ENCODE peak calls at places on chromosomes 6 and 20, in ten cellular contexts. E is spleen, J is Peyer's patch, N is ovary, K is heart right ventricle, L is breast epithelium, Y is MM.1S, A is tibial artery, C is aorta, U is H1. M is an unnamed sample. For H3K9me3, H3K36me3 and H3K27me3, the result is how much of the 10 kb centered on the place peaks cover.

GRCh38 chr20:63735859-63736718 is at the start of gene LIME1:
- DNase-seq in U (peak), Y (peak), N (peak), E (peak), K (no peak), C (peak), J (peak), L (no peak), A (peak), M (peak)

GRCh38 chr6:40642190-40642589 is 55.0 kb upstream of the LRFN2 start:
- DNase-seq in A (no peak), J (no peak), C (no peak), Y (no peak), E (no peak), N (no peak), K (no peak), U (no peak), L (no peak), M (no peak)

GRCh38 chr6:150086026-150086425 is 17.1 kb upstream of the ULBP3 start:
- DNase-seq in K (no peak), U (no peak), L (no peak), J (no peak), N (no peak), Y (no peak), A (no peak), E (no peak), C (no peak), M (no peak)

GRCh38 chr6:7389451-7390217 is at the start of the genes CAGE1 and RIOK1:
- DNase-seq in C (peak), Y (peak), L (peak), E (peak), U (peak), J (peak), N (peak), K (peak), A (peak), M (peak)

GRCh38 chr6:70709826-70710225 is 42.1 kb downstream of the SMAP1 start:
- DNase-seq in U (no peak), K (no peak), E (no peak), N (no peak), J (no peak), C (no peak), L (no peak), Y (no peak), A (no peak), M (no peak)

GRCh38 chr6:135295085-135295484 is 114.0 kb downstream of the MYB start:
- DNase-seq in E (no peak), U (no peak), L (no peak), A (no peak), K (no peak), Y (no peak), N (no peak), C (no peak), J (no peak), M (no peak)

GRCh38 chr20:63073738-63074065 is 66.9 kb upstream of the BHLHE23 start:
- DNase-seq in U (no peak), N (no peak), J (no peak), Y (no peak), L (no peak), K (peak), E (peak), C (no peak), A (no peak), M (peak)

GRCh38 chr6:53090576-53090975 is 25.4 kb downstream of the FBXO9 start:
- DNase-seq in A (no peak), U (no peak), N (no peak), Y (no peak), K (no peak), C (no peak), L (no peak), E (no peak), J (no peak), M (no peak)

GRCh38 chr6:119284861-119285521 is 64.6 kb downstream of the MAN1A1 start:
- DNase-seq in Y (peak), J (no peak), A (no peak), N (no peak), K (no peak), U (peak), E (no peak), L (no peak), C (no peak), M (no peak)

GRCh38 chr6:107290491-107290890 is 168.9 kb downstream of the PDSS2 start:
- DNase-seq in C (no peak), U (no peak), J (no peak), N (no peak), K (no peak), E (no peak), L (no peak), A (no peak), Y (no peak), M (no peak)

GRCh38 chr6:82246802-82247633 is 526 bp downstream of the IBTK start:
- DNase-seq in J (peak), N (no peak), U (no peak), A (no peak), K (peak), E (no peak), C (peak), Y (peak), L (peak), M (no peak)

GRCh38 chr6:105781248-105781647 is 304.9 kb upstream of the PRDM1 start:
- DNase-seq in E (no peak), C (no peak), N (no peak), A (no peak), J (no peak), L (no peak), K (no peak), Y (no peak), U (no peak), M (no peak)

GRCh38 chr20:48787861-48788375 is 39.9 kb downstream of the PREX1 start:
- DNase-seq in A (no peak), N (no peak), U (no peak), J (no peak), K (no peak), Y (no peak), C (peak), E (peak), L (no peak), M (peak)

GRCh38 chr6:126804255-126805064 is 314.0 kb upstream of the RSPO3 start:
- DNase-seq in K (no peak), A (no peak), J (no peak), N (no peak), Y (peak), U (no peak), E (no peak), L (no peak), C (no peak), M (no peak)

GRCh38 chr6:137246164-137246563 is 27.0 kb upstream of the IFNGR1 start:
- DNase-seq in N (no peak), K (no peak), L (no peak), J (no peak), C (no peak), U (no peak), A (no peak), E (no peak), Y (no peak), M (no peak)

GRCh38 chr6:128135325-128135724 is 234.5 kb upstream of the THEMIS start:
- DNase-seq in J (no peak), K (no peak), A (no peak), L (no peak), U (no peak), Y (peak), E (no peak), C (no peak), N (no peak), M (no peak)

GRCh38 chr6:17115251-17116089 is 13.6 kb downstream of the STMND1 start:
- DNase-seq in K (no peak), L (no peak), N (no peak), Y (no peak), U (no peak), J (no peak), E (no peak), C (no peak), A (no peak), M (no peak)

GRCh38 chr6:158529629-158530028 is 30.3 kb upstream of the TMEM181 start:
- DNase-seq in Y (no peak), E (no peak), A (peak), L (no peak), K (no peak), C (no peak), J (no peak), U (no peak), N (no peak), M (no peak)

GRCh38 chr20:39333211-39333610 is 371.1 kb downstream of the DHX35 start:
- DNase-seq in C (no peak), Y (no peak), N (no peak), L (no peak), E (no peak), K (no peak), U (no peak), A (no peak), J (no peak), M (no peak)

GRCh38 chr20:33793011-33793931 is 17.9 kb upstream of the CHMP4B start:
- DNase-seq in E (peak), L (no peak), J (no peak), A (no peak), N (no peak), U (no peak), K (peak), Y (no peak), C (no peak), M (no peak)

GRCh38 chr20:43490038-43490437 is 17.5 kb upstream of the L3MBTL1 start:
- DNase-seq in N (no peak), L (no peak), A (no peak), K (no peak), U (no peak), Y (no peak), C (no peak), E (no peak), J (no peak), M (no peak)

GRCh38 chr6:157613011-157613522 is 210.0 kb upstream of the SNX9 start:
- DNase-seq in U (no peak), J (no peak), A (no peak), K (no peak), E (no peak), Y (no peak), L (no peak), C (no peak), N (no peak), M (no peak)

GRCh38 chr20:62142252-62143117 is 709 bp downstream of the PSMA7 start:
- DNase-seq in N (peak), K (no peak), Y (peak), E (peak), U (no peak), C (no peak), A (no peak), L (no peak), J (peak), M (no peak)

GRCh38 chr20:33531047-33531877 is 41.4 kb downstream of the CBFA2T2 start:
- DNase-seq in C (no peak), U (no peak), Y (peak), A (no peak), K (no peak), E (no peak), L (no peak), J (no peak), N (no peak), M (no peak)

GRCh38 chr6:20791074-20791473 is 256.8 kb downstream of the CDKAL1 start:
- DNase-seq in A (no peak), L (no peak), U (no peak), J (no peak), E (no peak), N (no peak), C (no peak), Y (no peak), K (no peak), M (no peak)

GRCh38 chr6:134278000-134278399 is 39.9 kb downstream of the SGK1 start:
- DNase-seq in A (no peak), N (no peak), Y (no peak), E (no peak), U (no peak), L (no peak), J (no peak), C (no peak), K (no peak), M (no peak)

GRCh38 chr6:96521267-96521624 is 360 bp upstream of the UFL1 start:
- DNase-seq in L (no peak), J (no peak), K (no peak), E (no peak), N (no peak), Y (no peak), C (no peak), A (no peak), U (no peak), M (no peak)

GRCh38 chr20:24560571-24561485 is 91.4 kb downstream of the SYNDIG1 start:
- DNase-seq in E (no peak), J (no peak), C (no peak), A (no peak), K (no peak), Y (peak), L (no peak), N (no peak), U (no peak), M (no peak)
- H3K9me3 ChIP-seq in E (under half), J (under half), C (under half), A (under half), K (under half), Y (under half), L (under half), N (under half), U (under half), M (under half)

GRCh38 chr6:170394980-170395379 is 88.4 kb downstream of the FAM120B start:
- DNase-seq in L (no peak), C (no peak), A (no peak), U (no peak), Y (no peak), E (no peak), N (no peak), K (no peak), J (no peak), M (no peak)
- H3K36me3 ChIP-seq in L (under half), C (under half), A (half or more), U (under half), Y (under half), E (half or more), N (under half), K (half or more), J (under half), M (half or more)

GRCh38 chr20:4568560-4568959 is 153.1 kb upstream of the PRND start:
- DNase-seq in Y (no peak), U (no peak), J (no peak), E (no peak), A (no peak), C (no peak), N (no peak), L (no peak), K (no peak), M (no peak)
- H3K27me3 ChIP-seq in Y (under half), U (under half), J (under half), E (under half), A (under half), C (under half), N (under half), L (under half), K (under half), M (under half)

GRCh38 chr6:38527371-38527770 is 112.4 kb downstream of the BTBD9 start:
- DNase-seq in N (no peak), L (no peak), C (no peak), Y (no peak), K (no peak), J (no peak), A (no peak), U (no peak), E (no peak), M (no peak)
- H3K9me3 ChIP-seq in N (under half), L (under half), C (under half), Y (under half), K (under half), J (under half), A (under half), U (under half), E (under half), M (under half)

GRCh38 chr6:130647221-130647620 is 180.0 kb upstream of the SMLR1 start:
- DNase-seq in A (no peak), J (no peak), Y (no peak), U (no peak), E (no peak), N (no peak), L (no peak), K (no peak), C (no peak), M (no peak)

GRCh38 chr6:130644175-130644574 is 183.0 kb upstream of the SMLR1 start:
- DNase-seq in U (no peak), Y (no peak), E (no peak), J (no peak), K (no peak), L (no peak), C (no peak), A (no peak), N (no peak), M (no peak)

GRCh38 chr6:130643361-130643760 is 183.8 kb upstream of the SMLR1 start:
- DNase-seq in N (no peak), Y (no peak), U (no peak), C (no peak), K (no peak), L (no peak), J (no peak), A (no peak), E (no peak), M (no peak)
- H3K36me3 ChIP-seq in N (under half), Y (under half), U (under half), C (under half), K (under half), L (under half), J (under half), A (under half), E (under half), M (under half)

GRCh38 chr6:147560670-147561069 is 52.2 kb downstream of the SAMD5 start:
- DNase-seq in N (no peak), A (no peak), K (no peak), L (no peak), U (no peak), E (no peak), J (no peak), C (no peak), Y (peak), M (no peak)

GRCh38 chr6:147561742-147562141 is 53.3 kb downstream of the SAMD5 start:
- DNase-seq in C (no peak), Y (no peak), J (no peak), A (no peak), E (no peak), L (no peak), U (no peak), N (no peak), K (no peak), M (no peak)

GRCh38 chr6:147554281-147554680 is 45.8 kb downstream of the SAMD5 start:
- DNase-seq in L (no peak), A (no peak), U (no peak), K (peak), Y (no peak), C (no peak), J (no peak), N (no peak), E (no peak), M (no peak)

GRCh38 chr6:147564556-147564955 is 56.1 kb downstream of the SAMD5 start:
- DNase-seq in U (no peak), K (no peak), L (no peak), A (no peak), Y (no peak), E (no peak), C (no peak), N (no peak), J (no peak), M (no peak)

DNA sequence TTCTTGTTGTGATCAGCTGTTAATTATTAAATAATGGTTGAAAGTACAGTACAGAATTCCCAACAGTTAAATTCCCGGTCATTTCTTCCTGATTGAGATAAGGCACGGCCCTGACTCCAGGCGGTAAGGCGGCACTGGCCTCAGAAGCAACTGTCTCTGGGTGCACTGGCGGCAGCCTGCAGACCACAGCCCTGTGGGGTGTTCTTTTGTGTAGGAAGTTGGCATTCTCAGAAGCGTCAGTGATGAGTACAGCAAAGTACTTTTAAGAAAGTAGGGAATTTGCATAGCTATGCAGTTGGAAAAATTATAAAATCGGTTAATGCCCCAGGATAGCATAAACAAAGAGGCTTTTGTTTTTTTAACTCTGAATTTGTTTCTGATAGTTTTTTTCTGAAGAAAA is 50.5 kb downstream of the SAMD5 start:
- DNase-seq in A (no peak), K (no peak), E (no peak), N (no peak), L (no peak), Y (no peak), J (no peak), C (no peak), U (no peak), M (no peak)
- H3K27me3 ChIP-seq in A (under half), K (under half), E (under half), N (under half), L (under half), Y (under half), J (under half), C (under half), U (under half), M (under half)

GRCh38 chr6:30287139-30287538 is 39.6 kb upstream of the TRIM39 start:
- DNase-seq in K (no peak), N (no peak), A (no peak), E (no peak), J (no peak), U (no peak), L (no peak), C (no peak), Y (no peak), M (no peak)

GRCh38 chr6:30283761-30284160 is 43.0 kb upstream of the TRIM39 start:
- DNase-seq in E (no peak), K (no peak), L (no peak), U (no peak), Y (no peak), J (no peak), A (no peak), C (no peak), N (no peak), M (no peak)

DNA sequence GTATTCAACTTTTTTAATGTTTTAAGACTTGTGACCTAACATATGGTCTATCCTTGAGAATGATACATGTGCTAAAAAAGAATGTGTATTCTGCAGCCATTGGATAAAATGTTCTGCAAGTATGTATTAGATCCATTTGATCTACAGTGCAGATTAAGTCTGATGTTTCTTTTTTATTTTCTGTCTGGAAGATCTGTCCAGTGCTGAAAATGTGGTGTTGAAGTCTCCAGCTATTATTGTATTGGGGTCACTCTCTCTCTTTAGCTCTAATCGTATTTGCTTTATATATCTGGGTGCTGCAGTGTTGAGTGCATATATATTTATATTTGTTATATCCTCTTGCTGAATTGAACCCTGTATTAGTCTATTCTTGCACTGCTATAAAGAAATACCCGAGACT is 44.2 kb upstream of the TRIM39 start:
- DNase-seq in U (no peak), A (no peak), C (no peak), K (no peak), L (no peak), E (no peak), Y (no peak), N (no peak), J (no peak), M (no peak)
- H3K9me3 ChIP-seq in U (half or more), A (half or more), C (under half), K (half or more), L (half or more), E (half or more), Y (under half), N (under half), J (under half), M (half or more)

GRCh38 chr20:59032713-59033059 is 551 bp upstream of the ATP5F1E start:
- DNase-seq in L (no peak), C (no peak), K (no peak), A (no peak), E (no peak), N (no peak), Y (no peak), J (no peak), U (no peak), M (no peak)
- H3K36me3 ChIP-seq in L (under half), C (under half), K (half or more), A (half or more), E (half or more), N (under half), Y (under half), J (under half), U (under half), M (half or more)

M was measured in upper lobe of right lung.